ENCODE peak calls at places on chromosomes 2 and 18, in four cellular contexts. U is fibroblast of lung, Q is NB4, M is kidney epithelial cell. I is an unnamed sample.

GRCh38 chr2:16394072-16394985 is 271.3 kb downstream of the CYRIA start:
- DNase-seq in U (no peak), Q (peak; percentile 7), M (no peak), I (no peak)

GRCh38 chr2:181471227-181471626 is 14.0 kb downstream of the ITGA4 start:
- DNase-seq in U (peak; percentile 18), Q (no peak), M (no peak), I (no peak)

GRCh38 chr18:72762505-72763122 is 105.2 kb downstream of the NETO1 start:
- DNase-seq in U (peak; percentile 76), Q (peak; percentile 60), M (no peak), I (no peak)

GRCh38 chr2:238709961-238710360 is 137.9 kb upstream of the TWIST2 start:
- DNase-seq in U (no peak), Q (no peak), M (no peak), I (no peak)

GRCh38 chr2:170235860-170236638 is 58.1 kb downstream of the MYO3B start:
- DNase-seq in U (peak; percentile 47), Q (peak; percentile 73), M (no peak), I (no peak)

GRCh38 chr2:230660294-230661060 is 52.2 kb upstream of the CAB39 start:
- DNase-seq in U (no peak), Q (peak; percentile 92), M (no peak), I (no peak)

GRCh38 chr2:179270689-179271088 is 6.1 kb upstream of the SESTD1 start:
- DNase-seq in U (no peak), Q (no peak), M (no peak), I (no peak)

GRCh38 chr2:100891911-100892642 is 72.1 kb downstream of the NPAS2 start:
- DNase-seq in U (peak; percentile 50), Q (peak; percentile 63), M (no peak), I (no peak)

GRCh38 chr2:233242231-233242917 is 9.1 kb upstream of the ATG16L1 start:
- DNase-seq in U (no peak), Q (peak; percentile 87), M (no peak), I (no peak)

GRCh38 chr2:38658613-38659012 is 7.3 kb upstream of the GALM start:
- DNase-seq in U (no peak), Q (peak; percentile 42), M (no peak), I (no peak)

GRCh38 chr2:70141754-70142589 is 48.8 kb downstream of the C2orf42 start:
- DNase-seq in U (peak; percentile 55), Q (no peak), M (no peak), I (no peak)

GRCh38 chr2:20291846-20292408 is 58.7 kb downstream of the PUM2 start:
- DNase-seq in U (no peak), Q (no peak), M (no peak), I (no peak)

GRCh38 chr2:1528273-1529064 is 115.2 kb downstream of the TPO start:
- DNase-seq in U (no peak), Q (peak; percentile 36), M (no peak), I (no peak)

GRCh38 chr2:177467646-177468045 is 75.1 kb downstream of the AGPS start:
- DNase-seq in U (peak; percentile 44), Q (peak; percentile 11), M (peak; percentile 21), I (no peak)

GRCh38 chr2:222797308-222797707 is 63.5 kb upstream of the ACSL3 start:
- DNase-seq in U (peak; percentile 51), Q (peak; percentile 34), M (no peak), I (peak; percentile 17)

GRCh38 chr2:30359644-30360167 is 87.3 kb upstream of the LCLAT1 start:
- DNase-seq in U (peak; percentile 71), Q (no peak), M (no peak), I (no peak)

GRCh38 chr2:902584-902983 is 48.1 kb upstream of the SNTG2 start:
- DNase-seq in U (no peak), Q (no peak), M (no peak), I (no peak)

GRCh38 chr2:233354971-233355574 is 779 bp downstream of the DGKD start:
- DNase-seq in U (peak; percentile 15), Q (peak; percentile 61), M (no peak), I (no peak)

GRCh38 chr18:62425465-62426190 is 97.2 kb upstream of the ZCCHC2 start:
- DNase-seq in U (peak; percentile 98), Q (peak; percentile 93), M (peak; percentile 78), I (peak; percentile 90)

GRCh38 chr2:16855183-16855582 is 189.5 kb upstream of the CYRIA start:
- DNase-seq in U (no peak), Q (no peak), M (no peak), I (no peak)

GRCh38 chr2:143176606-143177005 is 47.4 kb downstream of the ARHGAP15 start:
- DNase-seq in U (no peak), Q (no peak), M (no peak), I (no peak)
- H3K4me3 ChIP-seq in U (no peak overlapping the region), Q (no peak overlapping the region), M (no peak overlapping the region), I (no peak overlapping the region)

DNA sequence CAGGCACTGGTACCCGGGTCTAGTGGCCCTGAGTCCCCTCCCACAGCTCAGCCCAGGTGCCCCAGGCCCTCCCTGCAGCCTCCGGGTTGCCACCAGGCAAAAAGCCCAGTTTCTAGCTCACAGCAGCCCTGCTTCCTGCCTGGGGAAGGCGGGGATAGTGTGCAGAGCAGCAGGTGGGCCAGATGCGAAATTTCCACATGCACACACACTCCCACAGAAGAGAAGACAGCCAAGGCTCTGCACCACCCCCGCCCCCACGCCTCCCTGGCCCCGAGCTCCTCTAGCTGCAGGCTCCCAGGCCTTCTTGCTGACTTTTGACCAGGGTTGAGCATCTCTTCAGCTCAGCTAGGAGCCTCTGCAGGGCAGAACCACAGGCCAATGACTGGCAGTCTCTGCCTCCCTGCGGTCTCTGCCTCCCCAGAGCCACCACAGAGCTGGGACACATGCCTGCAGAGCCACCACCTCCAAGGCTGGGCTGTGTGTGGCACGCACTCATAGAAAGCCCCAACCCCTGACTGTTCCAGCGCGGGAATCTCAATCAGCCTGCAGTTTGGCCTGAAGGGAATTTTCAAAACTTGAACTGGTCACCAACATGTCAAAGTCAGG is 7.2 kb downstream of the SLC66A2 start:
- DNase-seq in U (no peak), Q (peak; percentile 97), M (no peak), I (no peak)
- H3K4me3 ChIP-seq in U (no peak overlapping the region), Q (no peak overlapping the region), M (no peak overlapping the region), I (no peak overlapping the region)

GRCh38 chr2:67999332-67999731 is 63.5 kb downstream of the C1D start:
- DNase-seq in U (no peak), Q (no peak), M (no peak), I (no peak)

GRCh38 chr2:67996772-67997527 is 65.9 kb downstream of the C1D start:
- DNase-seq in U (no peak), Q (no peak), M (no peak), I (no peak)

GRCh38 chr2:68000170-68000825 is 62.5 kb downstream of the C1D start:
- DNase-seq in U (no peak), Q (no peak), M (no peak), I (no peak)

GRCh38 chr2:67994716-67995115 is 68.1 kb downstream of the C1D start:
- DNase-seq in U (no peak), Q (no peak), M (no peak), I (no peak)

GRCh38 chr2:67997528-67998267 is 65.1 kb downstream of the C1D start:
- DNase-seq in U (peak; percentile 18), Q (no peak), M (peak; percentile 19), I (peak; percentile 27)
- H3K4me3 ChIP-seq in U (no peak overlapping the region), Q (no peak overlapping the region), M (no peak overlapping the region), I (no peak overlapping the region)

GRCh38 chr18:25518716-25519053 is 166.7 kb upstream of the ZNF521 start:
- DNase-seq in U (no peak), Q (peak; percentile 27), M (no peak), I (no peak)
- H3K4me3 ChIP-seq in U (no peak overlapping the region), Q (no peak overlapping the region), M (no peak overlapping the region), I (no peak overlapping the region)

GRCh38 chr2:37645836-37646235 is 25.6 kb downstream of the CDC42EP3 start:
- DNase-seq in U (no peak), Q (no peak), M (no peak), I (no peak)

GRCh38 chr2:37647941-37648315 is 23.5 kb downstream of the CDC42EP3 start:
- DNase-seq in U (no peak), Q (no peak), M (no peak), I (no peak)

GRCh38 chr2:37650548-37651101 is 20.8 kb downstream of the CDC42EP3 start:
- DNase-seq in U (no peak), Q (no peak), M (no peak), I (no peak)

GRCh38 chr2:37649518-37649917 is 21.9 kb downstream of the CDC42EP3 start:
- DNase-seq in U (no peak), Q (no peak), M (no peak), I (no peak)

GRCh38 chr2:37648316-37649011 is 23.0 kb downstream of the CDC42EP3 start:
- DNase-seq in U (peak; percentile 67), Q (peak; percentile 78), M (no peak), I (no peak)
- H3K4me3 ChIP-seq in U (no peak overlapping the region), Q (no peak overlapping the region), M (no peak overlapping the region), I (no peak overlapping the region)

DNA sequence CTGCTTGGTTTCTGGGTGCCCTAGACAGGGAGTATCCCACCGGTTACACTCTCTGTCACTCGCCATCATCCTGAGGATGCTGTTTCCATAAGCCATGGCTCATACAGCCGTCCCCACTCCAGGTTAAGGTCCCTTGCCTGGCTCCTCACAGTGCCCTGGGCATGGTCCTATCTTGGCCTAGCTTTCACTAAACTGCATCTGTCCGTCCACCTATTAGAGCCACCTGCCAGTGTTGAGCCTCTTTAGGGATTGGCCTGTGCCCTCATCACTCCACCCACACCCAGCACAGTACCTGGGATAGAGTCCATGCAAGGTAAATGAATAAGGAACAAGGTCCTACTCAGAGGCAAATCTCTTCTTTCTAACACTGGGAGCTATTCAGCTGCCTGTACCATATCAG is 320.1 kb downstream of the GBX2 start:
- DNase-seq in U (no peak), Q (no peak), M (no peak), I (no peak)
- H3K4me3 ChIP-seq in U (no peak overlapping the region), Q (no peak overlapping the region), M (no peak overlapping the region), I (no peak overlapping the region)

GRCh38 chr2:96142217-96143113 is 2.8 kb downstream of the DUSP2 start:
- DNase-seq in U (no peak), Q (peak; percentile 40), M (no peak), I (no peak)

GRCh38 chr2:96144481-96145027 is 686 bp downstream of the DUSP2 start:
- DNase-seq in U (peak; percentile 6), Q (peak; percentile 64), M (no peak), I (no peak)

GRCh38 chr2:96145028-96145939 is at the start of gene DUSP2:
- DNase-seq in U (peak; percentile 45), Q (peak; percentile 98), M (no peak), I (no peak)

GRCh38 chr2:96143848-96144480 is 1.3 kb downstream of the DUSP2 start:
- DNase-seq in U (no peak), Q (peak; percentile 58), M (no peak), I (no peak)

GRCh38 chr2:96143231-96143847 is 1.9 kb downstream of the DUSP2 start:
- DNase-seq in U (no peak), Q (no peak), M (no peak), I (no peak)
- H3K4me3 ChIP-seq in U (no peak overlapping the region), Q (peak overlapping the region; percentile 84), M (no peak overlapping the region), I (no peak overlapping the region)

DNA sequence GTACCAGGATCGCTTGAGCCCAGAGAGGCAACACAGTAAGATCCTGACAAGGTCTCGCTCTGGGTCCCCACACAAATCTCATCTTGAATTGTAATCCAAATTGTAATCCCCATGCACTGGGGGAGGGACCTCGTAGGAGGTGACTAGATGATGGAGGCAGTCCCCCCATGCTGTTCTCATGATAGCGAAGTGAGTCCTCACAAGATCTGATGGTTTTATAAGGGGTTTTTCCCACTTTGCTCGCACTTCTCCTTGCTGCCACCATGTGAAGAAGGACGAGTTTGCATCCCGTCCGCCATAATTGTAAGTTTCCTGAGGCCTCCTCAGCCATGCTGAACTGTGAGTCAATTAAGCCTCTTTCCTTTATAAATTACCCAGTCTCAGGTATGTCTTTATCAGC is 46.0 kb upstream of the SERTAD2 start:
- DNase-seq in U (no peak), Q (peak; percentile 39), M (no peak), I (no peak)
- H3K4me3 ChIP-seq in U (no peak overlapping the region), Q (no peak overlapping the region), M (no peak overlapping the region), I (no peak overlapping the region)